ENCODE peak calls at places on chromosomes 11 and 22, in nine cellular contexts. One of them, this sample, is unnamed.

GRCh38 chr11:131980878-131981668 is 610.7 kb downstream of the NTM start:
- DNase-seq in K562: no peak
- DNase-seq in omental fat pad: no peak
- DNase-seq in AG09309: no peak
- DNase-seq in right atrium auricular region: no peak
- DNase-seq in progenitor cell of endocrine pancreas: no peak
- DNase-seq in thyroid gland: no peak
- DNase-seq in uterus: no peak
- DNase-seq in RWPE1: no peak
- DNase-seq in this sample: no peak

GRCh38 chr11:122342089-122342749 is 226.2 kb upstream of the BLID start:
- DNase-seq in uterus: no peak
- DNase-seq in AG09309: no peak
- DNase-seq in K562: no peak
- DNase-seq in right atrium auricular region: no peak
- DNase-seq in RWPE1: peak
- DNase-seq in progenitor cell of endocrine pancreas: no peak
- DNase-seq in thyroid gland: no peak
- DNase-seq in omental fat pad: no peak
- DNase-seq in this sample: no peak

GRCh38 chr22:20015971-20016733 is 471 bp downstream of the ARVCF start:
- DNase-seq in uterus: peak
- DNase-seq in AG09309: no peak
- DNase-seq in progenitor cell of endocrine pancreas: peak
- DNase-seq in K562: peak
- DNase-seq in right atrium auricular region: no peak
- DNase-seq in omental fat pad: no peak
- DNase-seq in thyroid gland: peak
- DNase-seq in RWPE1: no peak
- DNase-seq in this sample: peak

GRCh38 chr11:62402226-62402625 is 16.6 kb upstream of the SCGB1A1 start:
- DNase-seq in right atrium auricular region: peak
- DNase-seq in thyroid gland: peak
- DNase-seq in omental fat pad: no peak
- DNase-seq in progenitor cell of endocrine pancreas: no peak
- DNase-seq in AG09309: no peak
- DNase-seq in K562: no peak
- DNase-seq in uterus: peak
- DNase-seq in RWPE1: no peak
- DNase-seq in this sample: no peak

GRCh38 chr22:35578836-35579575 is 38.1 kb downstream of the MB start:
- DNase-seq in RWPE1: no peak
- DNase-seq in uterus: no peak
- DNase-seq in AG09309: no peak
- DNase-seq in progenitor cell of endocrine pancreas: no peak
- DNase-seq in omental fat pad: no peak
- DNase-seq in right atrium auricular region: no peak
- DNase-seq in thyroid gland: no peak
- DNase-seq in K562: no peak
- DNase-seq in this sample: no peak

GRCh38 chr11:12142909-12143308 is 32.5 kb downstream of the MICAL2 start:
- DNase-seq in K562: no peak
- DNase-seq in thyroid gland: no peak
- DNase-seq in right atrium auricular region: no peak
- DNase-seq in omental fat pad: no peak
- DNase-seq in progenitor cell of endocrine pancreas: no peak
- DNase-seq in AG09309: no peak
- DNase-seq in RWPE1: no peak
- DNase-seq in uterus: no peak
- DNase-seq in this sample: no peak

GRCh38 chr11:75242722-75243600 is 2.4 kb downstream of the TPBGL start:
- DNase-seq in right atrium auricular region: no peak
- DNase-seq in thyroid gland: no peak
- DNase-seq in progenitor cell of endocrine pancreas: no peak
- DNase-seq in K562: peak
- DNase-seq in AG09309: no peak
- DNase-seq in uterus: peak
- DNase-seq in RWPE1: no peak
- DNase-seq in omental fat pad: no peak
- DNase-seq in this sample: no peak

GRCh38 chr11:109604506-109604905 is 182.5 kb downstream of the C11orf87 start:
- DNase-seq in progenitor cell of endocrine pancreas: no peak
- DNase-seq in omental fat pad: no peak
- DNase-seq in uterus: no peak
- DNase-seq in RWPE1: no peak
- DNase-seq in AG09309: no peak
- DNase-seq in thyroid gland: no peak
- DNase-seq in K562: no peak
- DNase-seq in right atrium auricular region: no peak
- DNase-seq in this sample: no peak

GRCh38 chr11:70297341-70297740 is 26.9 kb downstream of the PPFIA1 start:
- DNase-seq in omental fat pad: no peak
- DNase-seq in AG09309: no peak
- DNase-seq in uterus: no peak
- DNase-seq in right atrium auricular region: no peak
- DNase-seq in RWPE1: peak
- DNase-seq in thyroid gland: no peak
- DNase-seq in progenitor cell of endocrine pancreas: no peak
- DNase-seq in K562: no peak
- DNase-seq in this sample: no peak

GRCh38 chr11:61694971-61695706 is 14.9 kb downstream of the DAGLA start:
- DNase-seq in uterus: peak
- DNase-seq in omental fat pad: no peak
- DNase-seq in progenitor cell of endocrine pancreas: no peak
- DNase-seq in thyroid gland: peak
- DNase-seq in AG09309: no peak
- DNase-seq in RWPE1: no peak
- DNase-seq in K562: no peak
- DNase-seq in right atrium auricular region: peak
- DNase-seq in this sample: no peak

GRCh38 chr11:117374316-117374715 is 46.7 kb downstream of the CEP164 start:
- DNase-seq in AG09309: no peak
- DNase-seq in progenitor cell of endocrine pancreas: no peak
- DNase-seq in K562: no peak
- DNase-seq in thyroid gland: no peak
- DNase-seq in RWPE1: no peak
- DNase-seq in omental fat pad: no peak
- DNase-seq in right atrium auricular region: no peak
- DNase-seq in uterus: no peak
- DNase-seq in this sample: no peak

GRCh38 chr22:28750471-28750881 is 8.6 kb downstream of the HSCB start:
- DNase-seq in progenitor cell of endocrine pancreas: no peak
- DNase-seq in K562: no peak
- DNase-seq in right atrium auricular region: no peak
- DNase-seq in thyroid gland: no peak
- DNase-seq in omental fat pad: no peak
- DNase-seq in AG09309: no peak
- DNase-seq in uterus: no peak
- DNase-seq in RWPE1: no peak
- DNase-seq in this sample: no peak

GRCh38 chr11:104095791-104096190 is 59.4 kb downstream of the DDI1 start:
- DNase-seq in thyroid gland: no peak
- DNase-seq in right atrium auricular region: no peak
- DNase-seq in uterus: no peak
- DNase-seq in progenitor cell of endocrine pancreas: no peak
- DNase-seq in RWPE1: no peak
- DNase-seq in K562: no peak
- DNase-seq in AG09309: no peak
- DNase-seq in omental fat pad: no peak
- DNase-seq in this sample: no peak
- TF ChIP-seq CTCF in thyroid gland: no peak
- TF ChIP-seq CTCF in right atrium auricular region: no peak
- TF ChIP-seq CTCF in uterus: no peak
- TF ChIP-seq CTCF in progenitor cell of endocrine pancreas: no peak
- TF ChIP-seq CTCF in RWPE1: no peak
- TF ChIP-seq CTCF in K562: no peak
- TF ChIP-seq CTCF in AG09309: no peak
- TF ChIP-seq CTCF in omental fat pad: no peak
- TF ChIP-seq CTCF in this sample: no peak

DNA sequence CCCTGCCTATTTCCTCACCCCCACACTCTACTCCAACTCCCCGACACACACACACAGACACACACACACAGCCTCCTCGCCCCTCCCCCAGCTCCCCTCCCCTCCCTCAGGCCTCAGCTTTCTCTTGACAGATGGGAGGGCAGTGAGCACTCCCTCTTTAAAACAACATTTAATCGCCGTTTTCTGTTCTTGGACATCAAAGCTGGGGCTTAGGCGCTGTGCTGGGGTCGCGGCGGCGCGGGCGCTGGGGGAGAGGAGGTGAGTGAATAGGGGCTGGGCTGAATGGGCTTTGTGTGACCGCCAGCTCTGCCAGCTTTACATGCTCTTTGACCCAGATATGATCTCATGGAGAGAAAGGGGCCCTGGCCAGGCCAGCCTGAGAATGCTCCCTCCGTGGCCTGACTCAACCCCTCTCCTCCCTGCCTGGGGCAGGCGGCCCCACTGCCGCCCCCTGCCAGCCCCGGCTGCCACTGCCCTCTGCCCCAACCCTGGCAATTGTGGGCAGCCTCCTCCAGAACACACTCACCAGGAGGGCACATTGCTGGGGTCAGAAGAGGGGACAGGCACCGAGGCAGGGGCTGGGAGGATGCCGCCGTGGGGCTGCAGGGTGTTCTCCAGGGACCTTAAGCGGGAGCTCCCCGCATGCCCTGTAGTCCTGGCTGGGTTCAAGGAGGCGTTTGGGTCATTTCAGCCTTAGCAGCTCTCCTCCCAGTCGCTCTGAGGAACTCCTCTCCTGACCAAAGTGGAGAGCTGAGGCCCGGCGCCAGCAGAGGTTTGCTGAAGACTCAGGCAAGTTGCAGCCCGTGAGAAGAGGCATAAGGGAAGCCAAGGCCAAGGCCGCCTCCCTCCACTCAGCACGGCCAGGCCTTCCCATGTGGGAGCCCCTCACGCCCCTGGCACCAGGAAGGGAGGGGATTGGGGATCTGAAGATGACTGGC is 38.3 kb upstream of the NNMT start:
- DNase-seq in K562: no peak
- DNase-seq in right atrium auricular region: peak
- DNase-seq in uterus: peak
- DNase-seq in thyroid gland: peak
- DNase-seq in AG09309: no peak
- DNase-seq in omental fat pad: no peak
- DNase-seq in RWPE1: no peak
- DNase-seq in progenitor cell of endocrine pancreas: peak
- DNase-seq in this sample: peak
- TF ChIP-seq CTCF in K562: no peak
- TF ChIP-seq CTCF in right atrium auricular region: peak
- TF ChIP-seq CTCF in uterus: peak
- TF ChIP-seq CTCF in thyroid gland: no peak
- TF ChIP-seq CTCF in AG09309: no peak
- TF ChIP-seq CTCF in omental fat pad: no peak
- TF ChIP-seq CTCF in RWPE1: no peak
- TF ChIP-seq CTCF in progenitor cell of endocrine pancreas: peak
- TF ChIP-seq CTCF in this sample: peak

DNA sequence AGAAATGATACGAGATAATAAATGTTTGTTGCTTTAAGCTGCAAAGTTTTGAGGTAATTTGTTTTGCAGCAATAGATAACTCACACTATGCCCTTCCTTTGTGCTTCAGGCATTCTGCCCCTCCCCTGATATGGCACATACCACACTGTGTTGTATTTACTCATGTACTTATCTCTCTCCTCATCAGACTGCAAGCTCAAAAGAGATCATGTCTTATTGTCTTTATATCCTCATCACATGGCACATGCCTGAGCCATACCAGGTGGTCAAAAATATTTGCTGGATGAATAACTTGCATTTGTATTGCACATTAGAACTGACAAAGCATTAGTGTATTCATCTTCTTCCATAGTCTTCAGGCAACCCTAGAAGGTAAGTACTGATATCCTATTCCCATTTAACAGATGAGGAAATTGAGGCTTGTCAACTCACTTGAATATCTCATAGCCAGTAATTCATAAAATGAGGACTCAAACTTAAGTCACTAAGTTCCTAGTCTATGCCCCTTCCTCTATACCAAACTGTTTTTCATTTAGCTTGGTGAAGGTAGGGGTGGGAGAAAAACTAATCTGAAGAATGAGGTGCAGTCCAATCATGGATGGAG is 83.9 kb upstream of the EED start:
- DNase-seq in K562: no peak
- DNase-seq in AG09309: no peak
- DNase-seq in omental fat pad: no peak
- DNase-seq in RWPE1: peak
- DNase-seq in thyroid gland: no peak
- DNase-seq in right atrium auricular region: no peak
- DNase-seq in uterus: no peak
- DNase-seq in progenitor cell of endocrine pancreas: no peak
- DNase-seq in this sample: no peak
- TF ChIP-seq CTCF in K562: no peak
- TF ChIP-seq CTCF in AG09309: no peak
- TF ChIP-seq CTCF in omental fat pad: no peak
- TF ChIP-seq CTCF in RWPE1: no peak
- TF ChIP-seq CTCF in thyroid gland: no peak
- TF ChIP-seq CTCF in right atrium auricular region: no peak
- TF ChIP-seq CTCF in uterus: no peak
- TF ChIP-seq CTCF in progenitor cell of endocrine pancreas: no peak
- TF ChIP-seq CTCF in this sample: no peak

DNA sequence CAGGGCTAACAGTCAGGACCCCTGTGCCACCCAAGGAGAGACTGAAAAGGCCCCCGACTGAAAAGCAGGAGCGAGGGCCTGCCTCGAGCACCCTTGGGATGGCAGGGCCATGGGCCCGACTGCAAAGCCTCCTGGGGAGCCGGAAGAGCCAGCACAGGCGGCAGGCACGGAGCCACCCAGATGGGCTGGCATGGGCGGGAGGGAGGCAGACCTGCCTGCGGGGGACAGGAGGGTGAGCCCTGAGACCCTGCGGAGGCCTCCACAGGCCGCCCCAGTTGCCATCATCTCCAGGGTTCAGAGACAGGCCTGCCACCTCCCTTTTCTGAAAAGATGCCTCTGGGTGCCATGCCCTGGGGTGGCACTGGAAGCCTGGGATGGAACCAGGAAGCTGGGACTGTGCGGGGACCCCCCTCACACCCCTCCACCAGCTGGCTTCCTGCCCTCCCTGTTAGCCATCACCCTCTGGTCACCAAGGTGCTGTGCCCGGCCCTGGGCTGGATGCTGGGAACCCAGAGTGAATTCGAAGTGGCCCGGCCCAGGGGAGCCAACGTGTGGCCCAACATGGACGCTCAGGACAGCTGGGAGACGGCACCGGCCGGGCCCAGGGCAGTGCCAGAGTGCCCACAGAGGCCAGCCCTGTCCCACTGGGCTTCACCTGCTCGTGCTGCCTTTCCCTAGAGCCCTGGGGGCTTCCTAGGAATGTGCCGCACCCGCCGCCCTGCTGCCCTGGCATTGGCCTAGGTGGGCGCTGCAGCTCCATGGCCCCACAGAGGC is 13.8 kb downstream of the TSPAN32 start:
- DNase-seq in right atrium auricular region: no peak
- DNase-seq in thyroid gland: no peak
- DNase-seq in omental fat pad: peak
- DNase-seq in AG09309: no peak
- DNase-seq in RWPE1: no peak
- DNase-seq in progenitor cell of endocrine pancreas: no peak
- DNase-seq in uterus: peak
- DNase-seq in K562: no peak
- DNase-seq in this sample: no peak
- TF ChIP-seq CTCF in right atrium auricular region: no peak
- TF ChIP-seq CTCF in thyroid gland: no peak
- TF ChIP-seq CTCF in omental fat pad: no peak
- TF ChIP-seq CTCF in AG09309: no peak
- TF ChIP-seq CTCF in RWPE1: no peak
- TF ChIP-seq CTCF in progenitor cell of endocrine pancreas: no peak
- TF ChIP-seq CTCF in uterus: no peak
- TF ChIP-seq CTCF in K562: no peak
- TF ChIP-seq CTCF in this sample: no peak

This sample was measured in nephron progenitor cell.